ENCODE peak calls at places on chromosomes 11 and 22, in nine cellular contexts. One of them, this sample, is unnamed.

GRCh38 chr11:64571410-64572091 is 19.5 kb upstream of the SLC22A12 start:
- DNase-seq in activated CD8-positive, alpha-beta T cell treated with anti-CD3 and anti-CD28 coated beads for 36 hours: no peak
- DNase-seq in dermis blood vessel endothelial cell: no peak
- DNase-seq in head of caudate nucleus: peak
- DNase-seq in EH: peak
- DNase-seq in H7: peak
- DNase-seq in mesenchymal stem cell: no peak
- DNase-seq in NCI-H774: no peak
- DNase-seq in RWPE1: peak
- DNase-seq in this sample: no peak

GRCh38 chr11:12122083-12122482 is 11.7 kb downstream of the MICAL2 start:
- DNase-seq in H7: peak
- DNase-seq in NCI-H774: no peak
- DNase-seq in activated CD8-positive, alpha-beta T cell treated with anti-CD3 and anti-CD28 coated beads for 36 hours: peak
- DNase-seq in head of caudate nucleus: no peak
- DNase-seq in EH: no peak
- DNase-seq in mesenchymal stem cell: no peak
- DNase-seq in RWPE1: peak
- DNase-seq in dermis blood vessel endothelial cell: peak
- DNase-seq in this sample: no peak

GRCh38 chr11:134516529-134516928 is 104.5 kb upstream of the B3GAT1 start:
- DNase-seq in NCI-H774: no peak
- DNase-seq in EH: no peak
- DNase-seq in activated CD8-positive, alpha-beta T cell treated with anti-CD3 and anti-CD28 coated beads for 36 hours: no peak
- DNase-seq in head of caudate nucleus: peak
- DNase-seq in H7: peak
- DNase-seq in dermis blood vessel endothelial cell: no peak
- DNase-seq in mesenchymal stem cell: no peak
- DNase-seq in RWPE1: no peak
- DNase-seq in this sample: no peak

GRCh38 chr22:20249797-20250354 is 18.2 kb downstream of the RTN4R start:
- DNase-seq in mesenchymal stem cell: no peak
- DNase-seq in head of caudate nucleus: no peak
- DNase-seq in RWPE1: no peak
- DNase-seq in EH: peak
- DNase-seq in activated CD8-positive, alpha-beta T cell treated with anti-CD3 and anti-CD28 coated beads for 36 hours: no peak
- DNase-seq in dermis blood vessel endothelial cell: peak
- DNase-seq in H7: peak
- DNase-seq in NCI-H774: no peak
- DNase-seq in this sample: no peak

GRCh38 chr11:82732348-82732733 is 1.3 kb downstream of the FAM181B start:
- DNase-seq in activated CD8-positive, alpha-beta T cell treated with anti-CD3 and anti-CD28 coated beads for 36 hours: no peak
- DNase-seq in RWPE1: no peak
- DNase-seq in NCI-H774: no peak
- DNase-seq in EH: no peak
- DNase-seq in mesenchymal stem cell: no peak
- DNase-seq in head of caudate nucleus: peak
- DNase-seq in dermis blood vessel endothelial cell: no peak
- DNase-seq in H7: peak
- DNase-seq in this sample: no peak

GRCh38 chr11:3220521-3221407 is 2.2 kb upstream of the MRGPRG start:
- DNase-seq in head of caudate nucleus: no peak
- DNase-seq in mesenchymal stem cell: no peak
- DNase-seq in RWPE1: no peak
- DNase-seq in NCI-H774: no peak
- DNase-seq in H7: peak
- DNase-seq in EH: no peak
- DNase-seq in dermis blood vessel endothelial cell: no peak
- DNase-seq in activated CD8-positive, alpha-beta T cell treated with anti-CD3 and anti-CD28 coated beads for 36 hours: no peak
- DNase-seq in this sample: no peak

GRCh38 chr11:63019506-63019905 is 3.9 kb upstream of the SLC22A8 start:
- DNase-seq in NCI-H774: no peak
- DNase-seq in mesenchymal stem cell: no peak
- DNase-seq in activated CD8-positive, alpha-beta T cell treated with anti-CD3 and anti-CD28 coated beads for 36 hours: no peak
- DNase-seq in dermis blood vessel endothelial cell: no peak
- DNase-seq in RWPE1: no peak
- DNase-seq in H7: peak
- DNase-seq in head of caudate nucleus: no peak
- DNase-seq in EH: no peak
- DNase-seq in this sample: no peak

GRCh38 chr11:120658071-120658423 is 146.5 kb downstream of the GRIK4 start:
- DNase-seq in mesenchymal stem cell: no peak
- DNase-seq in NCI-H774: no peak
- DNase-seq in dermis blood vessel endothelial cell: no peak
- DNase-seq in H7: no peak
- DNase-seq in EH: no peak
- DNase-seq in head of caudate nucleus: no peak
- DNase-seq in activated CD8-positive, alpha-beta T cell treated with anti-CD3 and anti-CD28 coated beads for 36 hours: no peak
- DNase-seq in RWPE1: no peak
- DNase-seq in this sample: no peak

GRCh38 chr22:17915676-17916075 is 108.7 kb downstream of the MICAL3 start:
- DNase-seq in RWPE1: no peak
- DNase-seq in head of caudate nucleus: no peak
- DNase-seq in activated CD8-positive, alpha-beta T cell treated with anti-CD3 and anti-CD28 coated beads for 36 hours: no peak
- DNase-seq in NCI-H774: no peak
- DNase-seq in EH: no peak
- DNase-seq in dermis blood vessel endothelial cell: no peak
- DNase-seq in mesenchymal stem cell: no peak
- DNase-seq in H7: no peak
- DNase-seq in this sample: no peak

GRCh38 chr11:4865855-4866254 is 15.8 kb upstream of the OR51T1 start:
- DNase-seq in dermis blood vessel endothelial cell: no peak
- DNase-seq in NCI-H774: no peak
- DNase-seq in activated CD8-positive, alpha-beta T cell treated with anti-CD3 and anti-CD28 coated beads for 36 hours: no peak
- DNase-seq in RWPE1: no peak
- DNase-seq in head of caudate nucleus: no peak
- DNase-seq in EH: no peak
- DNase-seq in mesenchymal stem cell: no peak
- DNase-seq in H7: no peak
- DNase-seq in this sample: no peak

GRCh38 chr22:31102441-31103081 is 4.8 kb downstream of the SELENOM start:
- DNase-seq in EH: peak
- DNase-seq in NCI-H774: no peak
- DNase-seq in head of caudate nucleus: no peak
- DNase-seq in RWPE1: no peak
- DNase-seq in dermis blood vessel endothelial cell: peak
- DNase-seq in H7: no peak
- DNase-seq in activated CD8-positive, alpha-beta T cell treated with anti-CD3 and anti-CD28 coated beads for 36 hours: no peak
- DNase-seq in mesenchymal stem cell: peak
- DNase-seq in this sample: no peak

GRCh38 chr22:44067901-44068300 is 43.8 kb downstream of the PARVB start:
- DNase-seq in head of caudate nucleus: no peak
- DNase-seq in NCI-H774: no peak
- DNase-seq in RWPE1: no peak
- DNase-seq in EH: no peak
- DNase-seq in dermis blood vessel endothelial cell: peak
- DNase-seq in mesenchymal stem cell: no peak
- DNase-seq in activated CD8-positive, alpha-beta T cell treated with anti-CD3 and anti-CD28 coated beads for 36 hours: no peak
- DNase-seq in H7: no peak
- DNase-seq in this sample: no peak

This sample was measured in NCI-H526 treated with DMSO at 0.1 percent for 48 hours.